ENCODE peak calls at places on chromosomes 11 and 22, in eight cellular contexts. One of them, this sample, is unnamed.

GRCh38 chr11:128201006-128201405 is 386.4 kb downstream of the ETS1 start:
- DNase-seq in ACHN: no peak
- DNase-seq in activated naive CD4-positive, alpha-beta T cell: no peak
- DNase-seq in heart left ventricle: no peak
- DNase-seq in C1 segment of cervical spinal cord: no peak
- DNase-seq in GM19239: no peak
- DNase-seq in GM13976: no peak
- DNase-seq in NCI-H1417: no peak
- DNase-seq in this sample: no peak

GRCh38 chr11:101618691-101619090 is 34.9 kb upstream of the TRPC6 start:
- DNase-seq in C1 segment of cervical spinal cord: no peak
- DNase-seq in GM13976: no peak
- DNase-seq in activated naive CD4-positive, alpha-beta T cell: no peak
- DNase-seq in heart left ventricle: no peak
- DNase-seq in ACHN: no peak
- DNase-seq in GM19239: no peak
- DNase-seq in NCI-H1417: no peak
- DNase-seq in this sample: no peak

GRCh38 chr22:48635825-48636224 is 1191.8 kb downstream of the BRD1 start:
- DNase-seq in activated naive CD4-positive, alpha-beta T cell: no peak
- DNase-seq in NCI-H1417: no peak
- DNase-seq in ACHN: no peak
- DNase-seq in C1 segment of cervical spinal cord: no peak
- DNase-seq in heart left ventricle: no peak
- DNase-seq in GM13976: no peak
- DNase-seq in GM19239: no peak
- DNase-seq in this sample: no peak

GRCh38 chr11:28878025-28878424 is 769.8 kb downstream of the METTL15 start:
- DNase-seq in C1 segment of cervical spinal cord: no peak
- DNase-seq in ACHN: no peak
- DNase-seq in NCI-H1417: no peak
- DNase-seq in heart left ventricle: no peak
- DNase-seq in GM13976: no peak
- DNase-seq in GM19239: no peak
- DNase-seq in activated naive CD4-positive, alpha-beta T cell: no peak
- DNase-seq in this sample: no peak

GRCh38 chr22:28015676-28016601 is 96.9 kb upstream of the PITPNB start:
- DNase-seq in GM13976: no peak
- DNase-seq in activated naive CD4-positive, alpha-beta T cell: no peak
- DNase-seq in NCI-H1417: no peak
- DNase-seq in C1 segment of cervical spinal cord: no peak
- DNase-seq in ACHN: no peak
- DNase-seq in GM19239: no peak
- DNase-seq in heart left ventricle: no peak
- DNase-seq in this sample: peak; percentile 58

GRCh38 chr11:68164437-68164836 is 43.2 kb upstream of the CHKA start:
- DNase-seq in C1 segment of cervical spinal cord: no peak
- DNase-seq in GM13976: no peak
- DNase-seq in activated naive CD4-positive, alpha-beta T cell: no peak
- DNase-seq in heart left ventricle: no peak
- DNase-seq in GM19239: no peak
- DNase-seq in ACHN: peak; percentile 51
- DNase-seq in NCI-H1417: no peak
- DNase-seq in this sample: no peak

GRCh38 chr11:69449320-69450063 is 32.0 kb upstream of the LINC01488 start:
- DNase-seq in ACHN: no peak
- DNase-seq in activated naive CD4-positive, alpha-beta T cell: no peak
- DNase-seq in GM13976: no peak
- DNase-seq in C1 segment of cervical spinal cord: peak; percentile 24
- DNase-seq in NCI-H1417: no peak
- DNase-seq in heart left ventricle: peak; percentile 85
- DNase-seq in GM19239: no peak
- DNase-seq in this sample: peak; percentile 80

GRCh38 chr11:129041611-129042018 is 98.9 kb upstream of the TP53AIP1 start:
- DNase-seq in NCI-H1417: no peak
- DNase-seq in C1 segment of cervical spinal cord: no peak
- DNase-seq in ACHN: no peak
- DNase-seq in GM19239: no peak
- DNase-seq in heart left ventricle: no peak
- DNase-seq in activated naive CD4-positive, alpha-beta T cell: no peak
- DNase-seq in GM13976: no peak
- DNase-seq in this sample: no peak

GRCh38 chr11:34606326-34607120 is 14.4 kb upstream of the EHF start:
- DNase-seq in heart left ventricle: no peak
- DNase-seq in GM13976: no peak
- DNase-seq in ACHN: no peak
- DNase-seq in activated naive CD4-positive, alpha-beta T cell: no peak
- DNase-seq in NCI-H1417: no peak
- DNase-seq in GM19239: no peak
- DNase-seq in C1 segment of cervical spinal cord: no peak
- DNase-seq in this sample: no peak

GRCh38 chr11:59962103-59962474 is 1.7 kb upstream of the OOSP4A start:
- DNase-seq in activated naive CD4-positive, alpha-beta T cell: no peak
- DNase-seq in heart left ventricle: no peak
- DNase-seq in GM19239: no peak
- DNase-seq in ACHN: no peak
- DNase-seq in NCI-H1417: no peak
- DNase-seq in C1 segment of cervical spinal cord: no peak
- DNase-seq in GM13976: no peak
- DNase-seq in this sample: no peak

GRCh38 chr11:100576044-100577021 is 110.8 kb upstream of the ARHGAP42 start:
- DNase-seq in ACHN: peak; percentile 54
- DNase-seq in heart left ventricle: peak; percentile 12
- DNase-seq in C1 segment of cervical spinal cord: no peak
- DNase-seq in GM19239: peak; percentile 17
- DNase-seq in activated naive CD4-positive, alpha-beta T cell: no peak
- DNase-seq in NCI-H1417: peak; percentile 42
- DNase-seq in GM13976: peak; percentile 35
- DNase-seq in this sample: no peak

GRCh38 chr22:48561676-48562075 is 1266.0 kb downstream of the BRD1 start:
- DNase-seq in activated naive CD4-positive, alpha-beta T cell: no peak
- DNase-seq in heart left ventricle: no peak
- DNase-seq in ACHN: no peak
- DNase-seq in C1 segment of cervical spinal cord: no peak
- DNase-seq in GM19239: no peak
- DNase-seq in GM13976: no peak
- DNase-seq in NCI-H1417: no peak
- DNase-seq in this sample: no peak

GRCh38 chr22:43514476-43515157 is 102.8 kb downstream of the MPPED1 start:
- DNase-seq in GM19239: no peak
- DNase-seq in GM13976: no peak
- DNase-seq in NCI-H1417: no peak
- DNase-seq in heart left ventricle: no peak
- DNase-seq in ACHN: no peak
- DNase-seq in activated naive CD4-positive, alpha-beta T cell: no peak
- DNase-seq in C1 segment of cervical spinal cord: no peak
- DNase-seq in this sample: no peak

GRCh38 chr11:10651579-10652361 is 41.8 kb downstream of the IRAG1 start:
- DNase-seq in heart left ventricle: peak; percentile 28
- DNase-seq in activated naive CD4-positive, alpha-beta T cell: no peak
- DNase-seq in GM13976: no peak
- DNase-seq in NCI-H1417: peak; percentile 2
- DNase-seq in ACHN: no peak
- DNase-seq in C1 segment of cervical spinal cord: peak; percentile 29
- DNase-seq in GM19239: no peak
- DNase-seq in this sample: peak; percentile 66

GRCh38 chr22:29345932-29346331 is 30.4 kb upstream of the RASL10A start:
- DNase-seq in activated naive CD4-positive, alpha-beta T cell: no peak
- DNase-seq in GM13976: no peak
- DNase-seq in ACHN: no peak
- DNase-seq in GM19239: no peak
- DNase-seq in heart left ventricle: no peak
- DNase-seq in C1 segment of cervical spinal cord: peak; percentile 48
- DNase-seq in NCI-H1417: no peak
- DNase-seq in this sample: no peak

GRCh38 chr11:95088946-95089619 is 563 bp upstream of the ENDOD1 start:
- DNase-seq in NCI-H1417: no peak
- DNase-seq in GM13976: peak; percentile 48
- DNase-seq in activated naive CD4-positive, alpha-beta T cell: peak; percentile 76
- DNase-seq in GM19239: no peak
- DNase-seq in C1 segment of cervical spinal cord: peak; percentile 51
- DNase-seq in heart left ventricle: no peak
- DNase-seq in ACHN: peak; percentile 24
- DNase-seq in this sample: no peak

GRCh38 chr11:17012712-17013547 is 1.3 kb downstream of the PLEKHA7 start:
- DNase-seq in heart left ventricle: no peak
- DNase-seq in activated naive CD4-positive, alpha-beta T cell: no peak
- DNase-seq in C1 segment of cervical spinal cord: peak; percentile 47
- DNase-seq in NCI-H1417: peak; percentile 81
- DNase-seq in GM19239: no peak
- DNase-seq in ACHN: peak; percentile 79
- DNase-seq in GM13976: no peak
- DNase-seq in this sample: peak; percentile 74

GRCh38 chr11:61706452-61707400 is 26.5 kb downstream of the DAGLA start:
- DNase-seq in activated naive CD4-positive, alpha-beta T cell: no peak
- DNase-seq in GM19239: no peak
- DNase-seq in ACHN: no peak
- DNase-seq in heart left ventricle: peak; percentile 33
- DNase-seq in NCI-H1417: no peak
- DNase-seq in GM13976: no peak
- DNase-seq in C1 segment of cervical spinal cord: no peak
- DNase-seq in this sample: no peak

GRCh38 chr22:47293368-47294221 is 531.1 kb downstream of the TBC1D22A start:
- DNase-seq in ACHN: no peak
- DNase-seq in activated naive CD4-positive, alpha-beta T cell: no peak
- DNase-seq in GM19239: no peak
- DNase-seq in heart left ventricle: no peak
- DNase-seq in NCI-H1417: no peak
- DNase-seq in GM13976: no peak
- DNase-seq in C1 segment of cervical spinal cord: no peak
- DNase-seq in this sample: no peak

GRCh38 chr11:66323684-66324083 is 6.8 kb upstream of the CD248 start:
- DNase-seq in activated naive CD4-positive, alpha-beta T cell: no peak
- DNase-seq in ACHN: no peak
- DNase-seq in GM19239: no peak
- DNase-seq in NCI-H1417: no peak
- DNase-seq in GM13976: no peak
- DNase-seq in heart left ventricle: no peak
- DNase-seq in C1 segment of cervical spinal cord: no peak
- DNase-seq in this sample: no peak

GRCh38 chr22:35984183-35984710 is 44.4 kb downstream of the RBFOX2 start:
- DNase-seq in activated naive CD4-positive, alpha-beta T cell: no peak
- DNase-seq in GM19239: no peak
- DNase-seq in NCI-H1417: no peak
- DNase-seq in C1 segment of cervical spinal cord: no peak
- DNase-seq in ACHN: no peak
- DNase-seq in GM13976: no peak
- DNase-seq in heart left ventricle: no peak
- DNase-seq in this sample: no peak

GRCh38 chr11:76615950-76616349 is 54.6 kb downstream of the LRRC32 start:
- DNase-seq in C1 segment of cervical spinal cord: no peak
- DNase-seq in GM13976: no peak
- DNase-seq in NCI-H1417: no peak
- DNase-seq in ACHN: no peak
- DNase-seq in heart left ventricle: peak; percentile 83
- DNase-seq in GM19239: no peak
- DNase-seq in activated naive CD4-positive, alpha-beta T cell: no peak
- DNase-seq in this sample: peak; percentile 70

GRCh38 chr22:28029201-28029948 is 110.3 kb upstream of the PITPNB start:
- DNase-seq in NCI-H1417: peak; percentile 82
- DNase-seq in GM13976: peak; percentile 11
- DNase-seq in activated naive CD4-positive, alpha-beta T cell: no peak
- DNase-seq in GM19239: no peak
- DNase-seq in C1 segment of cervical spinal cord: peak; percentile 36
- DNase-seq in ACHN: no peak
- DNase-seq in heart left ventricle: peak; percentile 70
- DNase-seq in this sample: no peak

This sample was measured in sigmoid colon.